ENCODE peak calls at places on chromosomes 12 and 14, in five cellular contexts. J is CD8-positive, alpha-beta T cell; S is fibroblast of lung; Z is right cardiac atrium; Q is aorta. U is an unnamed sample.

GRCh38 chr14:104284636-104285482 is 146.5 kb downstream of the KIF26A start:
- DNase-seq in Z (peak; percentile 35), Q (peak; percentile 61), S (no peak), J (no peak), U (no peak)

GRCh38 chr12:53052419-53053222 is 2.8 kb downstream of the TNS2 start:
- DNase-seq in S (peak; percentile 81), Q (peak; percentile 95), J (no peak), Z (peak; percentile 98), U (no peak)

GRCh38 chr12:70366581-70367267 is 634 bp downstream of the KCNMB4 start:
- DNase-seq in J (peak; percentile 35), Z (peak; percentile 70), Q (peak; percentile 80), S (peak; percentile 42), U (peak; percentile 65)

GRCh38 chr12:85657836-85658235 is 178.4 kb downstream of the RASSF9 start:
- DNase-seq in Z (no peak), Q (no peak), J (no peak), S (no peak), U (no peak)

GRCh38 chr14:102516531-102517411 is 7.2 kb upstream of the ANKRD9 start:
- DNase-seq in Q (peak; percentile 90), J (peak; percentile 33), Z (peak; percentile 86), S (no peak), U (peak; percentile 47)

GRCh38 chr12:46825526-46826414 is at the start of gene SLC38A4:
- DNase-seq in Q (peak; percentile 82), S (peak; percentile 36), J (no peak), Z (peak; percentile 68), U (peak; percentile 17)

GRCh38 chr14:51595831-51596472 is 55.8 kb upstream of the FRMD6 start:
- DNase-seq in J (no peak), Z (no peak), Q (no peak), S (peak; percentile 49), U (no peak)

GRCh38 chr12:2853626-2854025 is 3.2 kb downstream of the TEX52 start:
- DNase-seq in J (no peak), Z (peak; percentile 96), S (peak; percentile 63), Q (peak; percentile 95), U (peak; percentile 91)

GRCh38 chr12:62205348-62205747 is 54.9 kb upstream of the USP15 start:
- DNase-seq in Z (no peak), Q (no peak), J (no peak), S (no peak), U (no peak)

GRCh38 chr12:122862872-122863701 is 27.8 kb downstream of the HIP1R start:
- DNase-seq in J (no peak), Q (peak; percentile 65), S (no peak), Z (peak; percentile 58), U (no peak)

GRCh38 chr12:112167728-112168525 is 42.6 kb downstream of the TRAFD1 start:
- DNase-seq in J (no peak), S (no peak), Z (no peak), Q (peak; percentile 61), U (no peak)

GRCh38 chr12:86777335-86777734 is 521.1 kb upstream of the MGAT4C start:
- DNase-seq in S (peak; percentile 41), Q (no peak), J (no peak), Z (peak; percentile 56), U (no peak)

GRCh38 chr12:126663304-126664094 is 1598.3 kb downstream of the AACS start:
- DNase-seq in Q (no peak), J (no peak), S (no peak), Z (no peak), U (peak; percentile 72)

GRCh38 chr12:71636704-71637115 is 26.9 kb downstream of the ZFC3H1 start:
- DNase-seq in S (peak; percentile 62), J (no peak), Q (no peak), Z (no peak), U (peak; percentile 86)

GRCh38 chr14:106308839-106309389 is 782.5 kb downstream of the TMEM121 start:
- DNase-seq in J (peak; percentile 36), S (no peak), Z (peak; percentile 62), Q (no peak), U (peak; percentile 64)

GRCh38 chr12:116459921-116460666 is 99.1 kb upstream of the MAP1LC3B2 start:
- DNase-seq in S (no peak), J (no peak), Z (no peak), Q (no peak), U (peak; percentile 51)

GRCh38 chr14:33184587-33184986 is 245.9 kb downstream of the NPAS3 start:
- DNase-seq in S (peak; percentile 15), Q (no peak), J (no peak), Z (no peak), U (peak; percentile 32)

GRCh38 chr12:15220451-15220850 is 766 bp downstream of the RERG start:
- DNase-seq in Z (no peak), S (no peak), Q (no peak), J (no peak), U (no peak)
- H3K4me3 ChIP-seq in Z (peak overlapping the region; percentile 60), S (no peak overlapping the region), Q (peak overlapping the region; percentile 51), J (no peak overlapping the region), U (no peak overlapping the region)

GRCh38 chr12:28024231-28024995 is 51.9 kb upstream of the PTHLH start:
- DNase-seq in J (no peak), S (peak; percentile 94), Q (no peak), Z (no peak), U (no peak)

GRCh38 chr12:28025821-28026505 is 53.4 kb upstream of the PTHLH start:
- DNase-seq in J (no peak), Z (no peak), Q (no peak), S (peak; percentile 28), U (no peak)

GRCh38 chr12:28017873-28018255 is 45.3 kb upstream of the PTHLH start:
- DNase-seq in Q (no peak), J (no peak), Z (no peak), S (no peak), U (no peak)

GRCh38 chr12:28023156-28023887 is 50.8 kb upstream of the PTHLH start:
- DNase-seq in Q (no peak), J (no peak), Z (no peak), S (peak; percentile 96), U (peak; percentile 55)

DNA sequence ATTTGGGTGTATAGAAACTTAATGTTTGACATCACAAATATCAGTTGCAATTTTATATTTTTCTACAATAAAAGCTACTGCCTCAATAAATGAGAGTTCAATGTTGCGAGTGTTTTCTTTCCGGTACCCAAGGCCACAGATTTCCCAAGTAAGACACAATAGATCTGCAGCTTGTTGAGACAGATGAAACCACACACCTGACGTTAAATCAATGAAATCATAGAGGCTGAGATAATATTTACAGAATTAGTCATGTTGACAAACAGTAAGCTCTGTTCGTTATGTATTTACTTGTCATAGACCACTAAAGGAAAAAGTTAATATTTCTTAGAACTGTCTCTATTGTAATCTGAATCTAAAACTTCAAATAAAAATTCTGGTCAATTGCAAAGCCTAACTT is 49.2 kb upstream of the PTHLH start:
- DNase-seq in S (no peak), Q (no peak), Z (no peak), J (no peak), U (no peak)
- H3K4me1 ChIP-seq in S (peaks cover 6% of the 10 kb centered on the region), Q (peaks cover 6% of the 10 kb centered on the region), Z (no peaks in the 10 kb centered on the region), J (no peaks in the 10 kb centered on the region), U (no peaks in the 10 kb centered on the region)

GRCh38 chr14:67643671-67644070 is 24.0 kb downstream of the ARG2 start:
- DNase-seq in Q (no peak), J (no peak), Z (no peak), S (no peak), U (no peak)

GRCh38 chr14:67644428-67644827 is 24.7 kb downstream of the ARG2 start:
- DNase-seq in J (no peak), Z (no peak), Q (no peak), S (peak; percentile 11), U (no peak)

GRCh38 chr14:67641902-67642749 is 22.4 kb downstream of the ARG2 start:
- DNase-seq in Z (no peak), S (no peak), J (no peak), Q (no peak), U (no peak)

GRCh38 chr14:67645414-67645813 is 25.7 kb downstream of the ARG2 start:
- DNase-seq in Q (no peak), J (no peak), Z (no peak), S (no peak), U (no peak)

DNA sequence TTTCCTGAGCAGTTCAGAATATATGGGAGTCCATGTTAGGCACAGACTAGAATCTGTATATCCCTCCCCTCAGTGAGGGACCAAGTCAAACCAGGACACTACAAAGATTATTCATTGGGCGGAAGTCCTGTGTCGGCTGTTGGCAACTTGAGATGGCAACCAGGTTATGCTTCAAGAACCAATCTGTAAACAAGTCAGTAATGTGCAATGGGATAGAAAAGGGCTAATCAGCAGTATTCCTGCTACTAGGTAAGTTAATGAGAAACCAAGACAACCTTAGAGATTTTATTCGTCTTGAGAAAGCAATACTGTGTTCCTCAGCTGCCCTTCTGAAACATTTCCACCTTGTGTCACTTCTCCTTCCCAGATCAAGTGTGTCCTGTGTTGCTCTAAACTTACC is 26.4 kb downstream of the ARG2 start:
- DNase-seq in Q (no peak), J (no peak), S (no peak), Z (no peak), U (no peak)
- H3K4me3 ChIP-seq in Q (no peak overlapping the region), J (no peak overlapping the region), S (no peak overlapping the region), Z (no peak overlapping the region), U (no peak overlapping the region)

GRCh38 chr12:77433799-77434198 is 368.4 kb upstream of the E2F7 start:
- DNase-seq in Q (no peak), J (no peak), S (peak; percentile 73), Z (no peak), U (no peak)
- H3K4me1 ChIP-seq in Q (no peaks in the 10 kb centered on the region), J (no peaks in the 10 kb centered on the region), S (no peaks in the 10 kb centered on the region), Z (peaks cover 1% of the 10 kb centered on the region), U (no peaks in the 10 kb centered on the region)

U was measured in A673.